ENCODE peak calls at places on chromosomes 3 and 15, in eight cellular contexts. G is WTC11; I is right cardiac atrium; Y is mucosa of descending colon; Z is activated naive CD8-positive, alpha-beta T cell treated with anti-CD3 and anti-CD28 coated beads, Interleukin-2, amount 50 U/mL, for 24 hours; X is skeletal muscle cell; Q is A549; C is HuH-7. P is an unnamed sample.

GRCh38 chr3:134364061-134364935 is 9.9 kb downstream of the AMOTL2 start:
- DNase-seq in Z (no peak), Y (peak), I (peak), Q (peak), X (peak), C (peak), G (peak), P (peak)

GRCh38 chr3:129245141-129245540 is 4.3 kb upstream of the COPG1 start:
- DNase-seq in G (no peak), Z (no peak), Y (no peak), C (no peak), I (no peak), X (no peak), Q (peak), P (no peak)

GRCh38 chr3:195906865-195907729 is 1.3 kb downstream of the TNK2 start:
- DNase-seq in I (peak), C (no peak), G (no peak), Y (peak), X (no peak), Z (peak), Q (no peak), P (peak)

GRCh38 chr3:11001020-11001657 is 8.6 kb downstream of the SLC6A1 start:
- DNase-seq in Z (no peak), Q (peak), X (no peak), Y (no peak), G (no peak), I (no peak), C (peak), P (no peak)

GRCh38 chr3:197499427-197499826 is 56.3 kb downstream of the BDH1 start:
- DNase-seq in Q (peak), I (no peak), X (no peak), Z (no peak), G (no peak), Y (peak), C (no peak), P (peak)

GRCh38 chr15:54854667-54855066 is 342.1 kb downstream of the RSL24D1 start:
- DNase-seq in I (no peak), Z (no peak), X (no peak), G (no peak), Y (no peak), C (no peak), Q (no peak), P (no peak)

GRCh38 chr3:169137076-169137475 is 526.4 kb downstream of the MECOM start:
- DNase-seq in Q (no peak), G (no peak), Y (no peak), X (no peak), Z (no peak), C (no peak), I (no peak), P (no peak)

GRCh38 chr3:126546013-126546412 is 12.7 kb downstream of the C3orf22 start:
- DNase-seq in G (peak), Y (peak), X (no peak), Q (no peak), Z (no peak), I (peak), C (no peak), P (peak)

GRCh38 chr15:39239562-39239961 is 341.3 kb upstream of the THBS1 start:
- DNase-seq in Q (no peak), G (no peak), I (no peak), C (no peak), Z (no peak), X (no peak), Y (no peak), P (no peak)

GRCh38 chr3:49277357-49277723 is 308 bp upstream of the C3orf62 start:
- DNase-seq in I (no peak), C (no peak), G (no peak), Y (no peak), Z (no peak), Q (no peak), X (no peak), P (no peak)

GRCh38 chr3:128473180-128473519 is 6.5 kb upstream of the DNAJB8 start:
- DNase-seq in X (no peak), I (peak), C (no peak), Y (no peak), Z (no peak), G (no peak), Q (no peak), P (no peak)

GRCh38 chr3:177419904-177420601 is 222.8 kb upstream of the TBL1XR1 start:
- DNase-seq in G (no peak), Y (no peak), I (no peak), C (no peak), X (no peak), Z (no peak), Q (peak), P (no peak)

GRCh38 chr15:50487287-50487686 is 59.2 kb downstream of the USP50 start:
- DNase-seq in Q (no peak), G (no peak), X (no peak), I (no peak), Y (no peak), C (no peak), Z (peak), P (no peak)

GRCh38 chr3:61954097-61954528 is 392.7 kb downstream of the PTPRG start:
- DNase-seq in Z (no peak), I (no peak), Y (no peak), G (no peak), X (peak), Q (no peak), C (no peak), P (no peak)